ENCODE peak calls at places on chromosomes 11 and 22, in four cellular contexts. Z, S, P and I are unnamed samples.

GRCh38 chr11:66020618-66021357 is 5.5 kb downstream of the CATSPER1 start:
- DNase-seq in Z (no peak), S (peak; percentile 62), P (no peak), I (no peak)

GRCh38 chr22:25566812-25567211 is 2.3 kb downstream of the GRK3 start:
- DNase-seq in Z (no peak), S (no peak), P (no peak), I (no peak)

GRCh38 chr11:69447786-69448185 is 33.7 kb upstream of the LINC01488 start:
- DNase-seq in Z (no peak), S (no peak), P (no peak), I (no peak)

GRCh38 chr22:45320326-45320976 is 10.7 kb downstream of the FAM118A start:
- DNase-seq in Z (no peak), S (no peak), P (no peak), I (no peak)

GRCh38 chr11:70586261-70587094 is 188.1 kb downstream of the CTTN start:
- DNase-seq in Z (no peak), S (no peak), P (no peak), I (no peak)

GRCh38 chr11:41788177-41788576 is 328.7 kb upstream of the LRRC4C start:
- DNase-seq in Z (no peak), S (no peak), P (no peak), I (no peak)

GRCh38 chr11:102794382-102794781 is 3.6 kb downstream of the MMP1 start:
- DNase-seq in Z (peak; percentile 59), S (peak; percentile 20), P (peak; percentile 59), I (peak; percentile 58)

GRCh38 chr11:46357483-46357936 is 10.2 kb downstream of the DGKZ start:
- DNase-seq in Z (no peak), S (no peak), P (no peak), I (no peak)

GRCh38 chr11:123469089-123469488 is 39.0 kb downstream of the GRAMD1B start:
- DNase-seq in Z (no peak), S (no peak), P (no peak), I (no peak)

GRCh38 chr22:35959121-35959800 is 69.4 kb downstream of the RBFOX2 start:
- DNase-seq in Z (no peak), S (no peak), P (no peak), I (no peak)

GRCh38 chr11:124762077-124762623 is at the start of gene ESAM:
- DNase-seq in Z (peak; percentile 51), S (peak; percentile 93), P (no peak), I (peak; percentile 64)

GRCh38 chr11:18229501-18229900 is 7.1 kb downstream of the SAA4 start:
- DNase-seq in Z (no peak), S (no peak), P (no peak), I (no peak)

GRCh38 chr11:16791494-16791961 is 53.1 kb downstream of the C11orf58 start:
- DNase-seq in Z (no peak), S (no peak), P (peak; percentile 62), I (no peak)

GRCh38 chr11:74417379-74417804 is 19.2 kb upstream of the PGM2L1 start:
- DNase-seq in Z (no peak), S (no peak), P (no peak), I (no peak)

GRCh38 chr11:110160016-110160415 is 66.8 kb downstream of the ZC3H12C start:
- DNase-seq in Z (no peak), S (no peak), P (no peak), I (no peak)

GRCh38 chr11:68028802-68029475 is 1.5 kb upstream of the NDUFS8 start:
- DNase-seq in Z (no peak), S (no peak), P (no peak), I (no peak)

GRCh38 chr11:22193348-22194051 is 615 bp downstream of the ANO5 start:
- DNase-seq in Z (peak; percentile 58), S (peak; percentile 8), P (no peak), I (peak; percentile 5)

GRCh38 chr11:127875076-127875475 is 712.3 kb downstream of the ETS1 start:
- DNase-seq in Z (no peak), S (no peak), P (no peak), I (no peak)

GRCh38 chr11:64735860-64736259 is 8.1 kb downstream of the RASGRP2 start:
- DNase-seq in Z (no peak), S (no peak), P (no peak), I (no peak)

GRCh38 chr11:116601734-116602636 is 170.8 kb downstream of the BUD13 start:
- DNase-seq in Z (no peak), S (no peak), P (no peak), I (no peak)

GRCh38 chr11:66568124-66568916 is at the start of gene CTSF:
- DNase-seq in Z (peak; percentile 53), S (peak; percentile 100), P (no peak), I (no peak)

GRCh38 chr11:86570020-86570419 is 102.4 kb downstream of the ME3 start:
- DNase-seq in Z (no peak), S (no peak), P (no peak), I (no peak)

GRCh38 chr11:12922980-12923507 is 86.1 kb upstream of the RASSF10 start:
- DNase-seq in Z (no peak), S (no peak), P (no peak), I (no peak)

GRCh38 chr11:112655386-112655785 is 305.8 kb upstream of the NCAM1 start:
- DNase-seq in Z (no peak), S (no peak), P (no peak), I (no peak)

GRCh38 chr22:24146190-24146616 is 35.1 kb upstream of the SUSD2 start:
- DNase-seq in Z (peak; percentile 66), S (peak; percentile 36), P (no peak), I (no peak)

GRCh38 chr22:30424471-30425326 is 869 bp upstream of the MTFP1 start:
- DNase-seq in Z (no peak), S (no peak), P (no peak), I (peak; percentile 60)

GRCh38 chr22:46136539-46137217 is 13.6 kb upstream of the PPARA start:
- DNase-seq in Z (no peak), S (no peak), P (no peak), I (no peak)

GRCh38 chr22:35021166-35021565 is 44.8 kb upstream of the ISX start:
- DNase-seq in Z (no peak), S (no peak), P (no peak), I (no peak)

GRCh38 chr11:83151274-83151977 is 5.5 kb upstream of the PCF11 start:
- DNase-seq in Z (no peak), S (peak; percentile 37), P (no peak), I (no peak)

GRCh38 chr22:46147471-46148267 is 2.7 kb upstream of the PPARA start:
- DNase-seq in Z (no peak), S (no peak), P (no peak), I (no peak)

GRCh38 chr22:47277511-47277910 is 515.1 kb downstream of the TBC1D22A start:
- DNase-seq in Z (no peak), S (no peak), P (no peak), I (no peak)

GRCh38 chr11:36684840-36685800 is 87.1 kb upstream of the RAG2 start:
- DNase-seq in Z (no peak), S (no peak), P (no peak), I (no peak)

GRCh38 chr11:105881027-105881426 is 141.0 kb downstream of the MSANTD4 start:
- DNase-seq in Z (no peak), S (no peak), P (no peak), I (no peak)

GRCh38 chr11:87198266-87198881 is 160.6 kb downstream of the TMEM135 start:
- DNase-seq in Z (no peak), S (no peak), P (no peak), I (no peak)

GRCh38 chr22:32791056-32791455 is 10.4 kb upstream of the TIMP3 start:
- DNase-seq in Z (no peak), S (no peak), P (no peak), I (no peak)
- TF ChIP-seq ATF3 in Z (no peak), S (no peak), P (no peak), I (no peak)

GRCh38 chr22:49203091-49203862 is 624.4 kb downstream of the BRD1 start:
- DNase-seq in Z (peak; percentile 10), S (no peak), P (no peak), I (peak; percentile 45)
- TF ChIP-seq ATF3 in Z (no peak), S (no peak), P (no peak), I (no peak)

GRCh38 chr11:20112291-20113146 is 47.8 kb downstream of the DBX1 start:
- DNase-seq in Z (no peak), S (peak; percentile 83), P (peak; percentile 82), I (no peak)
- TF ChIP-seq ATF3 in Z (no peak), S (peak; percentile 99), P (no peak), I (no peak)

GRCh38 chr11:61617515-61617914 is 36.6 kb upstream of the SYT7 start:
- DNase-seq in Z (no peak), S (no peak), P (no peak), I (no peak)

GRCh38 chr11:61613711-61614254 is 32.9 kb upstream of the SYT7 start:
- DNase-seq in Z (no peak), S (no peak), P (no peak), I (no peak)

GRCh38 chr11:61618991-61619390 is 38.1 kb upstream of the SYT7 start:
- DNase-seq in Z (no peak), S (no peak), P (no peak), I (no peak)

GRCh38 chr11:61619827-61620226 is 39.0 kb upstream of the SYT7 start:
- DNase-seq in Z (no peak), S (no peak), P (no peak), I (no peak)

GRCh38 chr11:61616443-61616842 is 35.6 kb upstream of the SYT7 start:
- DNase-seq in Z (no peak), S (no peak), P (no peak), I (no peak)
- TF ChIP-seq ATF3 in Z (no peak), S (peak; percentile 16), P (no peak), I (no peak)

DNA sequence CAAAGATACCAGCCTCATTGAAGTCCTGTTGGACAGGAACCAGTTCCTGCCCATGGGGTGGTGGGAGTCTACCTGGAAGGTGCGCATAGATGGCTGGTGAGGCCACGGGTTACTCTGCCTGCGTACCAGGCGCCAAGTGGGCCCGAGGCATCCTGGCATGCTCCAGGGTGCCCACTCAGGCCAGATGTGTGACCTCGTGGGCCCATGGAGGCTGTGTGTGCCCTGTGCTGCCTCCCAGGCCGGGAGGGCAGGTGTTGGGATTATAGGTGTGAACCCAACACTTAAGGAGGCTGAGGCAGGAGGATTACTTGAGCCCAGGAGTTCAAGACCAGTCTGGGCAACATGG is 23.1 kb downstream of the TANGO2 start:
- DNase-seq in Z (no peak), S (no peak), P (no peak), I (no peak)
- TF ChIP-seq ATF3 in Z (no peak), S (no peak), P (no peak), I (no peak)